ENCODE peak calls at places on chromosomes 5 and 9, in ten cellular contexts. W, K, X, J, O, F, L, I, N and H are unnamed samples.

GRCh38 chr9:101387871-101388506 is 3.2 kb upstream of the BAAT start:
- DNase-seq in W (no peak), K (no peak), X (no peak), J (no peak), O (no peak), F (no peak), L (no peak), I (no peak), N (no peak), H (peak)

GRCh38 chr5:60010328-60010727 is 116.8 kb upstream of the PDE4D start:
- DNase-seq in W (no peak), K (no peak), X (no peak), J (no peak), O (no peak), F (no peak), L (no peak), I (no peak), N (no peak), H (no peak)

GRCh38 chr9:128688501-128689292 is at the start of gene SET:
- DNase-seq in W (peak), K (peak), X (peak), J (peak), O (peak), F (peak), L (peak), I (peak), N (peak), H (peak)

GRCh38 chr9:35816708-35817107 is 1.9 kb upstream of the HINT2 start:
- DNase-seq in W (no peak), K (no peak), X (no peak), J (no peak), O (no peak), F (no peak), L (no peak), I (no peak), N (no peak), H (no peak)

GRCh38 chr9:7936201-7936600 is 136.6 kb upstream of the DMAC1 start:
- DNase-seq in W (no peak), K (no peak), X (peak), J (no peak), O (peak), F (no peak), L (no peak), I (no peak), N (no peak), H (no peak)

GRCh38 chr9:31166516-31166915 is 1217.9 kb upstream of the ACO1 start:
- DNase-seq in W (no peak), K (no peak), X (no peak), J (no peak), O (no peak), F (no peak), L (no peak), I (no peak), N (no peak), H (no peak)

GRCh38 chr9:27094640-27095039 is 14.4 kb upstream of the TEK start:
- DNase-seq in W (no peak), K (no peak), X (no peak), J (no peak), O (no peak), F (no peak), L (no peak), I (no peak), N (no peak), H (peak)

GRCh38 chr9:72464819-72465218 is 56.6 kb upstream of the TMC1 start:
- DNase-seq in W (no peak), K (no peak), X (no peak), J (no peak), O (no peak), F (no peak), L (no peak), I (no peak), N (no peak), H (no peak)

GRCh38 chr5:96236831-96237230 is 196.2 kb downstream of the PCSK1 start:
- DNase-seq in W (no peak), K (no peak), X (no peak), J (no peak), O (no peak), F (no peak), L (no peak), I (no peak), N (no peak), H (no peak)

GRCh38 chr5:19547640-19548039 is 440.4 kb downstream of the CDH18 start:
- DNase-seq in W (no peak), K (no peak), X (no peak), J (no peak), O (no peak), F (no peak), L (no peak), I (no peak), N (no peak), H (peak)

GRCh38 chr5:173326501-173326960 is 1.7 kb downstream of the STC2 start:
- DNase-seq in W (no peak), K (no peak), X (no peak), J (no peak), O (no peak), F (no peak), L (no peak), I (no peak), N (no peak), H (peak)

GRCh38 chr5:61631438-61631941 is 299.4 kb downstream of the ZSWIM6 start:
- DNase-seq in W (no peak), K (peak), X (no peak), J (no peak), O (no peak), F (no peak), L (no peak), I (peak), N (no peak), H (no peak)

GRCh38 chr9:131447600-131447999 is 53.7 kb downstream of the PRRC2B start:
- DNase-seq in W (no peak), K (no peak), X (no peak), J (no peak), O (no peak), F (no peak), L (no peak), I (no peak), N (no peak), H (no peak)

GRCh38 chr9:134663084-134663483 is 21.5 kb downstream of the COL5A1 start:
- DNase-seq in W (no peak), K (no peak), X (no peak), J (no peak), O (no peak), F (no peak), L (no peak), I (no peak), N (no peak), H (no peak)

GRCh38 chr5:154220625-154221024 is 30.1 kb downstream of the GALNT10 start:
- DNase-seq in W (no peak), K (no peak), X (no peak), J (no peak), O (no peak), F (no peak), L (no peak), I (no peak), N (no peak), H (peak)

GRCh38 chr5:142699105-142699720 is 13.3 kb upstream of the FGF1 start:
- DNase-seq in W (peak), K (peak), X (peak), J (peak), O (peak), F (peak), L (peak), I (peak), N (peak), H (peak)